ENCODE peak calls at places on chromosomes 4 and X, in nine cellular contexts. R, E, A, J, V, M, X, H and D are unnamed samples.

GRCh38 chr4:152590179-152591031 is 54.5 kb upstream of the FBXW7 start:
- DNase-seq in R (peak), E (no peak), A (no peak), J (no peak), V (no peak), M (no peak), X (peak), H (no peak), D (peak)

GRCh38 chrX:81957900-81958545 is 756.1 kb downstream of the SH3BGRL start:
- DNase-seq in R (no peak), E (no peak), A (no peak), J (no peak), V (peak), M (no peak), X (peak), H (no peak), D (no peak)

GRCh38 chrX:34656842-34657780 is at the start of gene TMEM47:
- DNase-seq in R (peak), E (peak), A (peak), J (no peak), V (peak), M (peak), X (peak), H (peak), D (peak)

GRCh38 chrX:68669094-68669830 is 21.8 kb downstream of the STARD8 start:
- DNase-seq in R (no peak), E (no peak), A (no peak), J (no peak), V (no peak), M (peak), X (no peak), H (no peak), D (no peak)

GRCh38 chrX:72620550-72621145 is 48.0 kb upstream of the HDAC8 start:
- DNase-seq in R (no peak), E (peak), A (peak), J (no peak), V (peak), M (peak), X (peak), H (peak), D (peak)

GRCh38 chr4:150859435-150859834 is 155.6 kb downstream of the LRBA start:
- DNase-seq in R (no peak), E (no peak), A (no peak), J (no peak), V (no peak), M (no peak), X (no peak), H (no peak), D (no peak)

GRCh38 chrX:20063716-20064351 is 52.9 kb downstream of the MAP7D2 start:
- DNase-seq in R (peak), E (no peak), A (no peak), J (no peak), V (no peak), M (no peak), X (peak), H (no peak), D (no peak)

GRCh38 chr4:185112104-185112503 is 31.0 kb upstream of the SLC25A4 start:
- DNase-seq in R (no peak), E (peak), A (peak), J (no peak), V (peak), M (peak), X (peak), H (peak), D (no peak)

GRCh38 chrX:134013092-134013497 is 27.7 kb upstream of the GPC3 start:
- DNase-seq in R (no peak), E (no peak), A (no peak), J (no peak), V (no peak), M (no peak), X (no peak), H (no peak), D (no peak)

GRCh38 chr4:3834186-3834920 is 68.2 kb downstream of the ADRA2C start:
- DNase-seq in R (no peak), E (no peak), A (no peak), J (no peak), V (no peak), M (no peak), X (no peak), H (no peak), D (no peak)

GRCh38 chr4:15695240-15695699 is 7.6 kb upstream of the BST1 start:
- DNase-seq in R (no peak), E (no peak), A (no peak), J (no peak), V (peak), M (no peak), X (peak), H (no peak), D (no peak)

GRCh38 chr4:148216866-148217814 is 225.1 kb downstream of the NR3C2 start:
- DNase-seq in R (no peak), E (no peak), A (no peak), J (no peak), V (no peak), M (no peak), X (no peak), H (no peak), D (no peak)

GRCh38 chr4:110527156-110527555 is 51.2 kb downstream of the ENPEP start:
- DNase-seq in R (no peak), E (no peak), A (no peak), J (no peak), V (no peak), M (no peak), X (no peak), H (no peak), D (no peak)

GRCh38 chrX:11341274-11342256 is 48.4 kb downstream of the AMELX start:
- DNase-seq in R (peak), E (peak), A (peak), J (peak), V (peak), M (peak), X (peak), H (peak), D (no peak)

GRCh38 chr4:185702147-185702663 is 109.8 kb downstream of the SORBS2 start:
- DNase-seq in R (no peak), E (no peak), A (no peak), J (no peak), V (no peak), M (no peak), X (no peak), H (no peak), D (no peak)

GRCh38 chrX:115337735-115338134 is 48.2 kb downstream of the LUZP4 start:
- DNase-seq in R (no peak), E (no peak), A (peak), J (no peak), V (no peak), M (peak), X (peak), H (no peak), D (no peak)

GRCh38 chr4:60617731-60618130 is 582.4 kb upstream of the ADGRL3 start:
- DNase-seq in R (no peak), E (no peak), A (no peak), J (no peak), V (no peak), M (no peak), X (no peak), H (no peak), D (no peak)

GRCh38 chrX:51608766-51609165 is 9.9 kb downstream of the CENPVL3 start:
- DNase-seq in R (no peak), E (no peak), A (no peak), J (no peak), V (no peak), M (no peak), X (peak), H (no peak), D (no peak)

GRCh38 chr4:10006236-10006603 is 15.1 kb downstream of the SLC2A9 start:
- DNase-seq in R (no peak), E (peak), A (no peak), J (no peak), V (peak), M (no peak), X (no peak), H (no peak), D (no peak)

GRCh38 chr4:30838346-30838745 is 118.2 kb downstream of the PCDH7 start:
- DNase-seq in R (no peak), E (no peak), A (no peak), J (no peak), V (no peak), M (no peak), X (no peak), H (no peak), D (no peak)

DNA sequence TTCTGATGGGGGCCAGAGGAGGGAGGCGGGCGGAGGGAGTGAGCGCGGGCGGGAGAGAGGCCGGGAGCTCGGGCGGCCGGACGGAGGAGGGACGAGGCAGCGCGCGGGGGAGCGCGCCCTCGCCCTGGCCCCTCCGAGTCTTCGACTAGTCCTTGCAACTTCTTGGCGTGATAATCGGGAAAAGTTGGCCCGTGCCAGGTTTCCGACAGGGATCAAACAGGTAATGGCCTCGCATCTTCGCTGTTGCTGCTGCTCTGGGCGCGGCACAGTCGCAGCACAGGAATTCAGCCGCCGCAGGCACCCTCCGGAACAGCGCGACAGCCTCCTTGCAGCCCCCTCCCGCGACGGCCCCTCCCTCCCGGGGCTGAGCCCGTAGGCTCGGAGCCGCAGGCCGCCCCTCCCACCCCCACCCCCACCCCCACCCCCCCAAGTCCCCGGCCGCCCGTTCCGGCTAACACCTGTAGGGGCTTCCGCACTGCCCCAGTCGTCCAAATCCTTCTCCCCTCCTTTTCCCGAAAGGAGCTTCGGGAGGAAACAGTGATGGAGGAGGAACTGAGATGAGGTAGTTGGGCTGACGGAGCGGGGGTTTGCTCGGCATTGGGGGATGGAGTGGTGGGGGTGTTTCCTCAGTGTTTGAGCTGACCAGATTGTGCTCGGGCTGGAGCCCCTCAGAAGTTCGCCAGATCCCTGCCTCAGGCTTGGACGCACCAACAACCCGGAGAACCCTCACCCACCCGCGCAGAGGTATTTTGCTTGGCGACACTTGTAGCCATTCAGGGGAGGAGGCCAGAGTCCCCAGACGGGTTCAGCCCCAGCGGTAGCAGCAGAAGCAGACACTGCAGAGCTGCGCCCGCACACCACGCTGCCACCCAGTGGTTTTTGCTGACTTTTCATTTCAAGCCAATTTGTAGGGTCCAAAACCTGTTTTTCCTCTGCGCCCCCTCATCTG is at the start of gene FGF13:
- DNase-seq in R (no peak), E (peak), A (peak), J (no peak), V (peak), M (peak), X (no peak), H (no peak), D (no peak)
- TF ChIP-seq POLR2A in R (no peak), E (no peak), A (no peak), J (no peak), V (no peak), M (no peak), X (no peak), H (no peak), D (no peak)

GRCh38 chrX:97159916-97160800 is 276.4 kb downstream of the RPA4 start:
- DNase-seq in R (no peak), E (no peak), A (no peak), J (no peak), V (peak), M (no peak), X (no peak), H (no peak), D (no peak)
- H3K4me3 ChIP-seq in R (no peak), E (no peak), A (no peak), J (no peak), V (peak), M (no peak), X (no peak), H (no peak), D (no peak)

GRCh38 chr4:189940178-189941004 is at the start of gene FRG1:
- DNase-seq in R (peak), E (peak), A (peak), J (no peak), V (peak), M (peak), X (peak), H (peak), D (peak)
- TF ChIP-seq POLR2A in R (no peak), E (peak), A (no peak), J (peak), V (peak), M (no peak), X (peak), H (no peak), D (peak)

GRCh38 chr4:53281438-53281837 is 84.4 kb downstream of the SCFD2 start:
- DNase-seq in R (no peak), E (no peak), A (no peak), J (no peak), V (no peak), M (no peak), X (peak), H (no peak), D (no peak)

GRCh38 chr4:53280846-53281245 is 85.0 kb downstream of the SCFD2 start:
- DNase-seq in R (no peak), E (no peak), A (no peak), J (no peak), V (no peak), M (no peak), X (no peak), H (no peak), D (no peak)
- H3K4me3 ChIP-seq in R (no peak), E (no peak), A (no peak), J (no peak), V (no peak), M (no peak), X (no peak), H (no peak), D (no peak)

GRCh38 chrX:153624196-153625091 is 22.6 kb upstream of the DUSP9 start:
- DNase-seq in R (no peak), E (no peak), A (no peak), J (no peak), V (no peak), M (no peak), X (no peak), H (no peak), D (no peak)
- TF ChIP-seq POLR2A in R (no peak), E (no peak), A (no peak), J (no peak), V (no peak), M (no peak), X (no peak), H (no peak), D (no peak)

DNA sequence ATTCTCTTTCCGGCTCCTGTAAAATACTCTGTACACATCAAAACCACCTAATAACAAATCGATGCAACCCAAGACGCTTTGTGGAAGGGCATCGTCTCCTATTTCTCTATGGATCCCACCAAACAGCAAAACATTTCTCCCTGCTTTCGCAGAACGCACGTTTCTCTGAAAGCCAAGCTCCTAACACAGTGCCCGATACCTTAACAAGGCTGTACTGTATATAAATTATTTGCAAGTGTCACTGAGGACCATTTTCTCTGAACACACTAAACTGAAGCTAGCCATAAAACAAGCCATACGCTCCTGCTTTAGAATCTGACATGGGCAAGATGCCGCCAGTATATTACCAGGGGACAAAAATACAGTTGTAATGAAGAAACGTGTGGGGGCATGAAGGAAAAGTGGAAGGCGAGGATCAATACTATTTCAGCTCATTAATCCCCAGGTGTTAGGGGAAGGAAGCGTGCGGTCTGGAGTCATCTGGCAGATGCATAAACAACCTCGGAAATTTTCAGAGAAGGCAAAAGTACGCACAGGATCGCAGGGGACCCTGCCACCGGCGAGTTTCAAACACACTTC is 715 bp downstream of the KCNIP4 start:
- DNase-seq in R (no peak), E (no peak), A (no peak), J (no peak), V (no peak), M (no peak), X (no peak), H (no peak), D (no peak)
- H3K4me3 ChIP-seq in R (no peak), E (no peak), A (no peak), J (peak), V (no peak), M (peak), X (no peak), H (no peak), D (no peak)

DNA sequence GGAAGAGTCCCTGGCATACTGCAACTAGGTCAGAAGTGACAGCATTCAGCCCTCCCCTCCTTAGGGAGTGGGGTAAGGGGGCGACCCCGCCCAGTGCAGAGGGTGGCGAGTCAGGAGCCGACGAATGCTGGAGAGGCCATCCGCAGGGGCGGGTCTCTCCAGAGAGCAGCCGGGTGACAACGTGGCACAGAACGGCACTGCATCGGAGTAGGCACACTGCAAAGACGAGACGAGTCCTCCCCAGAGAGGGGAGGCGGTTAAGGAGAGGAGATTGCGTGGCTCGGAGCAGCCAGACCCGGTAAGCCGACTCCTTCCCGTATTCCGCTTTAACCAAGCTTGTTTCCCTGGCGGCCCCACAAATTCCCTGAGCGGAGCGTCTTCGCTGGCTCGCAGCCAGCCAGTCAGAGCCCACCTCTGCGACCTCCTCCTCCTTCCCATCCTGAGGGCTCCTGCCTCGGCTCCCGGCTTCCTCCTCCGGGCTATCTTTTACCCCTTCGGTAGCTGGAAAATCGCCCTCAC is 54.9 kb downstream of the LINC00632 start:
- DNase-seq in R (no peak), E (peak), A (peak), J (no peak), V (peak), M (peak), X (peak), H (peak), D (no peak)
- TF ChIP-seq POLR2A in R (no peak), E (peak), A (no peak), J (no peak), V (peak), M (no peak), X (peak), H (no peak), D (no peak)

GRCh38 chr4:81606796-81607550 is 135.3 kb upstream of the RASGEF1B start:
- DNase-seq in R (no peak), E (no peak), A (peak), J (no peak), V (no peak), M (no peak), X (no peak), H (no peak), D (no peak)
- H3K4me3 ChIP-seq in R (no peak), E (no peak), A (no peak), J (no peak), V (no peak), M (no peak), X (no peak), H (no peak), D (no peak)